ENCODE peak calls at places on chromosome 1, in five cellular contexts. H is stimulated activated CD4-positive, alpha-beta T cell treated with anti-CD3 and anti-CD28 coated beads, Interleukin-15, amount 100 ng/mL, for 1 hour; J is HTR-8/SVneo; C is M059J; A is neural crest cell. W is an unnamed sample.

GRCh38 chr1:21342961-21343838 is 52.9 kb upstream of the ECE1 start:
- DNase-seq in H (no peak), J (no peak), C (no peak), A (no peak), W (no peak)

GRCh38 chr1:118788372-118788955 is 199.7 kb downstream of the TBX15 start:
- DNase-seq in H (no peak), J (no peak), C (peak), A (no peak), W (no peak)

GRCh38 chr1:26976621-26977510 is 16.6 kb upstream of the KDF1 start:
- DNase-seq in H (no peak), J (no peak), C (no peak), A (no peak), W (no peak)

GRCh38 chr1:208977861-208978260 is 605.7 kb upstream of the CAMK1G start:
- DNase-seq in H (no peak), J (no peak), C (peak), A (no peak), W (no peak)

GRCh38 chr1:16215882-16216753 is 3.7 kb upstream of the ARHGEF19 start:
- DNase-seq in H (peak), J (no peak), C (peak), A (peak), W (peak)

GRCh38 chr1:18302788-18303413 is 177.8 kb upstream of the KLHDC7A start:
- DNase-seq in H (no peak), J (no peak), C (no peak), A (peak), W (no peak)

GRCh38 chr1:61116421-61116820 is 34.1 kb downstream of the NFIA start:
- DNase-seq in H (no peak), J (no peak), C (no peak), A (no peak), W (no peak)

GRCh38 chr1:20138346-20138745 is 777 bp upstream of the PLA2G2F start:
- DNase-seq in H (no peak), J (no peak), C (no peak), A (no peak), W (no peak)

GRCh38 chr1:11458811-11459275 is 20.1 kb upstream of the DISP3 start:
- DNase-seq in H (no peak), J (no peak), C (no peak), A (no peak), W (no peak)

GRCh38 chr1:27049607-27050006 is 37.0 kb upstream of the TENT5B start:
- DNase-seq in H (no peak), J (no peak), C (no peak), A (no peak), W (no peak)

GRCh38 chr1:178091986-178092745 is 1.7 kb upstream of the RASAL2 start:
- DNase-seq in H (no peak), J (no peak), C (peak), A (no peak), W (no peak)

GRCh38 chr1:12356004-12356890 is 126.4 kb downstream of the VPS13D start:
- DNase-seq in H (no peak), J (no peak), C (no peak), A (no peak), W (no peak)

GRCh38 chr1:235423214-235423652 is 56.0 kb downstream of the TBCE start:
- DNase-seq in H (no peak), J (no peak), C (no peak), A (no peak), W (no peak)